ENCODE peak calls at places on chromosomes 2 and 18, in ten cellular contexts. S, H, E, Q, V, J, D, A, F and T are unnamed samples.

GRCh38 chr2:156625360-156625995 is 189.3 kb downstream of the GPD2 start:
- DNase-seq in S (no peak), H (no peak), E (no peak), Q (no peak), V (no peak), J (no peak), D (peak), A (no peak), F (no peak), T (no peak)

GRCh38 chr18:42828881-42829280 is 286.6 kb downstream of the RIT2 start:
- DNase-seq in S (no peak), H (no peak), E (no peak), Q (no peak), V (no peak), J (no peak), D (no peak), A (no peak), F (no peak), T (no peak)

GRCh38 chr2:150698016-150698661 is 210.7 kb upstream of the RND3 start:
- DNase-seq in S (no peak), H (no peak), E (peak), Q (no peak), V (no peak), J (no peak), D (no peak), A (no peak), F (no peak), T (no peak)

GRCh38 chr2:136818839-136819238 is 53.5 kb downstream of the THSD7B start:
- DNase-seq in S (no peak), H (no peak), E (no peak), Q (no peak), V (no peak), J (no peak), D (no peak), A (no peak), F (no peak), T (no peak)

GRCh38 chr18:62177271-62177670 is 9.6 kb downstream of the PIGN start:
- DNase-seq in S (no peak), H (no peak), E (no peak), Q (no peak), V (no peak), J (no peak), D (no peak), A (no peak), F (no peak), T (no peak)

GRCh38 chr2:99430614-99431258 is 59.1 kb downstream of the REV1 start:
- DNase-seq in S (no peak), H (no peak), E (peak), Q (no peak), V (no peak), J (no peak), D (no peak), A (no peak), F (no peak), T (no peak)

GRCh38 chr2:120308038-120308910 is 37.7 kb upstream of the INHBB start:
- DNase-seq in S (peak), H (no peak), E (no peak), Q (no peak), V (no peak), J (no peak), D (no peak), A (no peak), F (no peak), T (no peak)

GRCh38 chr2:150346806-150347205 is 140.7 kb downstream of the RND3 start:
- DNase-seq in S (no peak), H (no peak), E (no peak), Q (no peak), V (no peak), J (no peak), D (no peak), A (no peak), F (no peak), T (no peak)

GRCh38 chr2:68225119-68225632 is 27.2 kb downstream of the PPP3R1 start:
- DNase-seq in S (no peak), H (no peak), E (no peak), Q (no peak), V (no peak), J (no peak), D (no peak), A (peak), F (no peak), T (peak)

GRCh38 chr2:25698752-25699151 is 25.4 kb upstream of the DTNB start:
- DNase-seq in S (no peak), H (no peak), E (peak), Q (no peak), V (no peak), J (no peak), D (no peak), A (no peak), F (no peak), T (no peak)

GRCh38 chr18:1393929-1394328 is 489.3 kb downstream of the ADCYAP1 start:
- DNase-seq in S (no peak), H (no peak), E (no peak), Q (no peak), V (no peak), J (no peak), D (no peak), A (no peak), F (no peak), T (no peak)

GRCh38 chr18:38362286-38362792 is 796.7 kb upstream of the CELF4 start:
- DNase-seq in S (no peak), H (no peak), E (no peak), Q (no peak), V (no peak), J (no peak), D (no peak), A (no peak), F (no peak), T (peak)

GRCh38 chr18:3230401-3231334 is 10.9 kb upstream of the MYOM1 start:
- DNase-seq in S (no peak), H (no peak), E (no peak), Q (no peak), V (no peak), J (no peak), D (no peak), A (no peak), F (no peak), T (no peak)

GRCh38 chr2:118224144-118224887 is 136.0 kb downstream of the INSIG2 start:
- DNase-seq in S (peak), H (no peak), E (peak), Q (no peak), V (no peak), J (peak), D (peak), A (peak), F (peak), T (no peak)

GRCh38 chr2:108385411-108386071 is 7.8 kb downstream of the SULT1C4 start:
- DNase-seq in S (no peak), H (no peak), E (no peak), Q (no peak), V (no peak), J (no peak), D (no peak), A (no peak), F (no peak), T (no peak)

GRCh38 chr2:2320486-2321249 is 10.4 kb downstream of the MYT1L start:
- DNase-seq in S (no peak), H (no peak), E (no peak), Q (no peak), V (no peak), J (no peak), D (no peak), A (no peak), F (no peak), T (peak)